ENCODE peak calls at places on chromosomes 13 and 19, in eight cellular contexts. X, K, L, Z, N, J, A and I are unnamed samples.

GRCh38 chr19:48963371-48964204 is 1.5 kb upstream of the FTL start:
- DNase-seq in N (peak; percentile 41), X (peak; percentile 90), A (peak; percentile 76), J (peak; percentile 30), L (peak; percentile 68), K (peak; percentile 87), Z (peak; percentile 86), I (peak; percentile 28)

GRCh38 chr13:84867246-84867645 is 932.0 kb downstream of the SLITRK6 start:
- DNase-seq in K (no peak), A (no peak), X (no peak), N (no peak), L (no peak), Z (no peak), J (no peak), I (no peak)

GRCh38 chr13:113338451-113338850 is 25.5 kb downstream of the GRTP1 start:
- DNase-seq in J (no peak), X (no peak), K (no peak), L (no peak), N (no peak), A (no peak), Z (peak; percentile 11), I (no peak)

GRCh38 chr13:36858285-36858684 is 39.3 kb downstream of the RFXAP start:
- DNase-seq in L (peak; percentile 14), X (no peak), J (no peak), N (no peak), A (peak; percentile 7), K (no peak), Z (no peak), I (no peak)

GRCh38 chr19:57978586-57979289 is 4.4 kb upstream of the C19orf18 start:
- DNase-seq in K (no peak), N (no peak), X (no peak), J (no peak), A (no peak), L (no peak), Z (no peak), I (no peak)

GRCh38 chr19:6014551-6015135 is 36.7 kb upstream of the RANBP3 start:
- DNase-seq in L (no peak), Z (no peak), A (no peak), X (no peak), N (no peak), J (no peak), K (peak; percentile 7), I (no peak)

GRCh38 chr19:14112051-14112808 is 5.3 kb downstream of the PRKACA start:
- DNase-seq in L (no peak), Z (peak; percentile 53), A (no peak), X (no peak), N (no peak), K (peak; percentile 49), J (no peak), I (no peak)

GRCh38 chr19:31733591-31733990 is 384.4 kb upstream of the TSHZ3 start:
- DNase-seq in J (no peak), K (no peak), A (no peak), L (no peak), X (no peak), Z (no peak), N (no peak), I (no peak)

GRCh38 chr19:14160017-14160703 is 23.8 kb upstream of the ASF1B start:
- DNase-seq in L (no peak), X (no peak), A (no peak), Z (no peak), J (no peak), N (no peak), K (no peak), I (no peak)

GRCh38 chr19:15112385-15112784 is 5.2 kb downstream of the SYDE1 start:
- DNase-seq in K (no peak), N (no peak), L (no peak), A (no peak), Z (no peak), X (peak; percentile 77), J (no peak), I (no peak)

GRCh38 chr13:41707192-41707858 is 250.0 kb downstream of the RGCC start:
- DNase-seq in K (no peak), N (no peak), Z (no peak), J (no peak), X (no peak), L (no peak), A (no peak), I (no peak)

GRCh38 chr13:98466634-98467236 is 110.2 kb downstream of the STK24 start:
- DNase-seq in X (peak; percentile 77), A (no peak), N (no peak), K (peak; percentile 37), L (peak; percentile 83), Z (no peak), J (no peak), I (no peak)

GRCh38 chr13:110853235-110853721 is 61.6 kb downstream of the ANKRD10 start:
- DNase-seq in A (no peak), K (no peak), L (no peak), J (no peak), Z (peak; percentile 45), X (no peak), N (no peak), I (no peak)

GRCh38 chr19:7292950-7293794 is 1.0 kb downstream of the INSR start:
- DNase-seq in Z (peak; percentile 60), L (peak; percentile 25), N (no peak), X (peak; percentile 33), K (peak; percentile 70), J (no peak), A (peak; percentile 59), I (no peak)

GRCh38 chr19:48568345-48568886 is 16.4 kb downstream of the SULT2B1 start:
- DNase-seq in A (peak; percentile 86), K (peak; percentile 76), L (no peak), Z (peak; percentile 94), N (no peak), X (peak; percentile 76), J (no peak), I (no peak)

GRCh38 chr13:33999830-34000605 is 182.1 kb downstream of the RFC3 start:
- DNase-seq in X (no peak), K (no peak), Z (no peak), N (no peak), J (no peak), L (no peak), A (no peak), I (no peak)